ENCODE peak calls at places on chromosomes 11 and 22, in seven cellular contexts. Z is H4; A is M059J; V is HEK293T; P is activated CD4-positive, alpha-beta T cell treated with anti-CD3 and anti-CD28 coated beads, Interleukin-2, amount 10 ng/mL, durations not matched to agents 7 days and 5 days; K is RCC 7860; E is activated naive CD8-positive, alpha-beta T cell treated with anti-CD3 and anti-CD28 coated beads for 36 hours. U is an unnamed sample.

GRCh38 chr11:86785576-86785975 is 14.8 kb upstream of the PRSS23 start:
- DNase-seq in E (no peak), Z (no peak), K (no peak), A (no peak), V (no peak), P (no peak), U (no peak)

GRCh38 chr11:111077938-111078337 is 167.6 kb upstream of the POU2AF2 start:
- DNase-seq in Z (no peak), E (no peak), V (no peak), A (peak; percentile 47), P (no peak), K (no peak), U (no peak)

GRCh38 chr11:86511086-86511551 is 136.4 kb downstream of the CCDC81 start:
- DNase-seq in K (peak; percentile 73), V (no peak), A (peak; percentile 43), Z (no peak), P (no peak), E (peak; percentile 5), U (peak; percentile 54)

GRCh38 chr11:63567044-63567840 is 4.1 kb upstream of the PLAAT2 start:
- DNase-seq in E (peak; percentile 57), Z (peak; percentile 88), V (no peak), K (peak; percentile 96), P (peak; percentile 74), A (peak; percentile 95), U (peak; percentile 100)

GRCh38 chr22:19687561-19688300 is 26.6 kb upstream of the SEPTIN5 start:
- DNase-seq in K (no peak), A (no peak), E (no peak), P (no peak), Z (no peak), V (no peak), U (no peak)

GRCh38 chr11:62832346-62833234 is at the start of gene TEX54:
- DNase-seq in E (no peak), V (no peak), A (no peak), P (no peak), Z (no peak), K (no peak), U (peak; percentile 18)

GRCh38 chr11:7484645-7485044 is 661 bp upstream of the OLFML1 start:
- DNase-seq in A (peak; percentile 46), K (no peak), P (no peak), V (no peak), Z (no peak), E (no peak), U (peak; percentile 11)

GRCh38 chr11:64888761-64889511 is 10.5 kb upstream of the EHD1 start:
- DNase-seq in V (no peak), P (no peak), A (peak; percentile 28), Z (no peak), E (no peak), K (peak; percentile 72), U (peak; percentile 62)

GRCh38 chr11:61714916-61715315 is 34.7 kb downstream of the DAGLA start:
- DNase-seq in P (no peak), K (no peak), E (no peak), V (no peak), Z (no peak), A (no peak), U (no peak)